ENCODE peak calls at places on chromosomes 5 and 9, in four cellular contexts. Z, R, A and U are unnamed samples.

GRCh38 chr9:110006657-110007056 is 201.3 kb downstream of the C9orf152 start:
- DNase-seq in Z (no peak), R (no peak), A (no peak), U (no peak)

GRCh38 chr5:78008356-78008967 is 232.3 kb upstream of the TBCA start:
- DNase-seq in Z (peak), R (peak), A (peak), U (no peak)

GRCh38 chr5:23506329-23507236 is 826 bp upstream of the PRDM9 start:
- DNase-seq in Z (peak), R (no peak), A (peak), U (no peak)

GRCh38 chr9:81683214-81683613 is 6.1 kb downstream of the TLE1 start:
- DNase-seq in Z (no peak), R (no peak), A (no peak), U (no peak)

GRCh38 chr9:117825609-117826347 is 121.6 kb downstream of the TLR4 start:
- DNase-seq in Z (no peak), R (no peak), A (no peak), U (no peak)

GRCh38 chr5:171421331-171422262 is 2.1 kb downstream of the FGF18 start:
- DNase-seq in Z (no peak), R (no peak), A (no peak), U (no peak)

GRCh38 chr9:96651626-96652025 is 3.5 kb downstream of the PRXL2C start:
- DNase-seq in Z (peak), R (peak), A (no peak), U (no peak)

GRCh38 chr5:42005561-42006153 is 80.6 kb downstream of the FBXO4 start:
- DNase-seq in Z (peak), R (peak), A (peak), U (no peak)

GRCh38 chr9:84754461-84754860 is 84.9 kb downstream of the NTRK2 start:
- DNase-seq in Z (peak), R (no peak), A (no peak), U (no peak)

GRCh38 chr5:143428155-143428554 is 24.7 kb upstream of the NR3C1 start:
- DNase-seq in Z (no peak), R (no peak), A (no peak), U (no peak)

GRCh38 chr5:133129192-133129748 is 77.5 kb downstream of the HSPA4 start:
- DNase-seq in Z (no peak), R (no peak), A (no peak), U (no peak)

GRCh38 chr5:75374394-75374814 is 37.4 kb downstream of the HMGCR start:
- DNase-seq in Z (no peak), R (no peak), A (no peak), U (no peak)

GRCh38 chr9:5274770-5275169 is 29.7 kb downstream of the RLN2 start:
- DNase-seq in Z (no peak), R (no peak), A (no peak), U (no peak)

GRCh38 chr5:84255318-84255717 is 129.4 kb downstream of the EDIL3 start:
- DNase-seq in Z (peak), R (peak), A (peak), U (no peak)

GRCh38 chr5:177317959-177318377 is 6.3 kb upstream of the MXD3 start:
- DNase-seq in Z (peak), R (peak), A (peak), U (peak)

GRCh38 chr5:4058899-4059298 is 463.3 kb downstream of the IRX1 start:
- DNase-seq in Z (no peak), R (no peak), A (peak), U (no peak)

GRCh38 chr5:10030219-10030831 is 219.4 kb downstream of the ATPSCKMT start:
- DNase-seq in Z (peak), R (no peak), A (peak), U (no peak)

GRCh38 chr5:163531272-163531671 is 25.9 kb downstream of the MAT2B start:
- DNase-seq in Z (no peak), R (no peak), A (no peak), U (no peak)

GRCh38 chr9:134386951-134387831 is 60.9 kb downstream of the RXRA start:
- DNase-seq in Z (no peak), R (no peak), A (no peak), U (no peak)